ENCODE peak calls at places on chromosomes 12 and 14, in nine cellular contexts. One of them, this sample, is unnamed.

GRCh38 chr12:85468356-85469157 is 188.5 kb downstream of the ALX1 start:
- DNase-seq in NCI-H2029 treated with DMSO at 0.1 percent for 48 hours: peak
- DNase-seq in memory B cell: no peak
- DNase-seq in ovary: peak
- DNase-seq in mesenchymal stem cell: peak
- DNase-seq in T-helper 17 cell: no peak
- DNase-seq in heart right ventricle: no peak
- DNase-seq in CD4-positive, CD25-positive, alpha-beta regulatory T cell: peak
- DNase-seq in upper lobe of right lung: no peak
- DNase-seq in this sample: peak

GRCh38 chr14:52220924-52221802 is 46.3 kb upstream of the PTGDR start:
- DNase-seq in NCI-H2029 treated with DMSO at 0.1 percent for 48 hours: peak
- DNase-seq in memory B cell: no peak
- DNase-seq in ovary: no peak
- DNase-seq in mesenchymal stem cell: no peak
- DNase-seq in T-helper 17 cell: no peak
- DNase-seq in heart right ventricle: no peak
- DNase-seq in CD4-positive, CD25-positive, alpha-beta regulatory T cell: peak
- DNase-seq in upper lobe of right lung: no peak
- DNase-seq in this sample: no peak

GRCh38 chr12:4421590-4422031 is 24.0 kb downstream of the FGF6 start:
- DNase-seq in NCI-H2029 treated with DMSO at 0.1 percent for 48 hours: peak
- DNase-seq in memory B cell: peak
- DNase-seq in ovary: no peak
- DNase-seq in mesenchymal stem cell: peak
- DNase-seq in T-helper 17 cell: no peak
- DNase-seq in heart right ventricle: no peak
- DNase-seq in CD4-positive, CD25-positive, alpha-beta regulatory T cell: peak
- DNase-seq in upper lobe of right lung: no peak
- DNase-seq in this sample: peak

GRCh38 chr14:89027097-89027740 is 202.8 kb downstream of the TTC8 start:
- DNase-seq in NCI-H2029 treated with DMSO at 0.1 percent for 48 hours: no peak
- DNase-seq in memory B cell: peak
- DNase-seq in ovary: peak
- DNase-seq in mesenchymal stem cell: peak
- DNase-seq in T-helper 17 cell: peak
- DNase-seq in heart right ventricle: peak
- DNase-seq in CD4-positive, CD25-positive, alpha-beta regulatory T cell: peak
- DNase-seq in upper lobe of right lung: peak
- DNase-seq in this sample: no peak

GRCh38 chr14:33056213-33056612 is 117.5 kb downstream of the NPAS3 start:
- DNase-seq in NCI-H2029 treated with DMSO at 0.1 percent for 48 hours: no peak
- DNase-seq in memory B cell: no peak
- DNase-seq in ovary: no peak
- DNase-seq in mesenchymal stem cell: no peak
- DNase-seq in T-helper 17 cell: no peak
- DNase-seq in heart right ventricle: no peak
- DNase-seq in CD4-positive, CD25-positive, alpha-beta regulatory T cell: no peak
- DNase-seq in upper lobe of right lung: no peak
- DNase-seq in this sample: no peak

GRCh38 chr12:120725659-120726509 is at the start of gene ACADS:
- DNase-seq in NCI-H2029 treated with DMSO at 0.1 percent for 48 hours: no peak
- DNase-seq in memory B cell: peak
- DNase-seq in ovary: peak
- DNase-seq in mesenchymal stem cell: peak
- DNase-seq in T-helper 17 cell: peak
- DNase-seq in heart right ventricle: peak
- DNase-seq in CD4-positive, CD25-positive, alpha-beta regulatory T cell: peak
- DNase-seq in upper lobe of right lung: peak
- DNase-seq in this sample: peak

GRCh38 chr12:56903374-56903773 is 30.8 kb downstream of the SDR9C7 start:
- DNase-seq in NCI-H2029 treated with DMSO at 0.1 percent for 48 hours: no peak
- DNase-seq in memory B cell: no peak
- DNase-seq in ovary: no peak
- DNase-seq in mesenchymal stem cell: no peak
- DNase-seq in T-helper 17 cell: no peak
- DNase-seq in heart right ventricle: no peak
- DNase-seq in CD4-positive, CD25-positive, alpha-beta regulatory T cell: no peak
- DNase-seq in upper lobe of right lung: no peak
- DNase-seq in this sample: no peak

GRCh38 chr14:59265808-59266207 is 77.3 kb downstream of the DAAM1 start:
- DNase-seq in NCI-H2029 treated with DMSO at 0.1 percent for 48 hours: no peak
- DNase-seq in memory B cell: no peak
- DNase-seq in ovary: no peak
- DNase-seq in mesenchymal stem cell: no peak
- DNase-seq in T-helper 17 cell: no peak
- DNase-seq in heart right ventricle: no peak
- DNase-seq in CD4-positive, CD25-positive, alpha-beta regulatory T cell: peak
- DNase-seq in upper lobe of right lung: no peak
- DNase-seq in this sample: no peak

GRCh38 chr12:44558340-44559100 is 317.6 kb downstream of the NELL2 start:
- DNase-seq in NCI-H2029 treated with DMSO at 0.1 percent for 48 hours: no peak
- DNase-seq in memory B cell: no peak
- DNase-seq in ovary: no peak
- DNase-seq in mesenchymal stem cell: no peak
- DNase-seq in T-helper 17 cell: no peak
- DNase-seq in heart right ventricle: no peak
- DNase-seq in CD4-positive, CD25-positive, alpha-beta regulatory T cell: no peak
- DNase-seq in upper lobe of right lung: no peak
- DNase-seq in this sample: no peak

GRCh38 chr12:116803018-116803736 is 65.1 kb downstream of the RNFT2 start:
- DNase-seq in NCI-H2029 treated with DMSO at 0.1 percent for 48 hours: no peak
- DNase-seq in memory B cell: peak
- DNase-seq in ovary: no peak
- DNase-seq in mesenchymal stem cell: no peak
- DNase-seq in T-helper 17 cell: no peak
- DNase-seq in heart right ventricle: no peak
- DNase-seq in CD4-positive, CD25-positive, alpha-beta regulatory T cell: peak
- DNase-seq in upper lobe of right lung: no peak
- DNase-seq in this sample: no peak